ENCODE peak calls at places on chromosome 3, in five cellular contexts. Y, C, A, B and W are unnamed samples.
A peak's percentile ranks its signal among the peaks of the same experiment; 100 is the strongest.

GRCh38 chr3:157752952-157753351 is 249.7 kb upstream of the VEPH1 start:
- DNase-seq in Y (no peak), C (no peak), A (no peak), B (no peak), W (no peak)

GRCh38 chr3:141233457-141234161 is 2.0 kb downstream of the PXYLP1 start:
- DNase-seq in Y (no peak), C (no peak), A (no peak), B (no peak), W (no peak)

GRCh38 chr3:173875790-173876189 is 478.2 kb downstream of the NLGN1 start:
- DNase-seq in Y (no peak), C (no peak), A (no peak), B (no peak), W (no peak)

GRCh38 chr3:159480046-159480445 is 508.6 kb upstream of the IL12A start:
- DNase-seq in Y (no peak), C (no peak), A (no peak), B (no peak), W (no peak)

GRCh38 chr3:67094167-67094566 is 96.1 kb downstream of the KBTBD8 start:
- DNase-seq in Y (no peak), C (no peak), A (no peak), B (no peak), W (no peak)

GRCh38 chr3:45095916-45096526 is 50.2 kb downstream of the CDCP1 start:
- DNase-seq in Y (no peak), C (no peak), A (no peak), B (no peak), W (no peak)

GRCh38 chr3:94225176-94225742 is 162.4 kb downstream of the NSUN3 start:
- DNase-seq in Y (no peak), C (no peak), A (no peak), B (no peak), W (peak; percentile 8)

GRCh38 chr3:170274641-170275040 is 52.4 kb downstream of the PRKCI start:
- DNase-seq in Y (no peak), C (peak; percentile 28), A (no peak), B (no peak), W (no peak)

GRCh38 chr3:32685604-32686185 is 707 bp downstream of the CNOT10 start:
- DNase-seq in Y (no peak), C (peak; percentile 41), A (no peak), B (no peak), W (peak; percentile 12)

GRCh38 chr3:173397161-173398110 is at the start of gene NLGN1:
- DNase-seq in Y (no peak), C (peak; percentile 25), A (peak; percentile 71), B (no peak), W (peak; percentile 80)

GRCh38 chr3:150958694-150959093 is 13.8 kb downstream of the CLRN1 start:
- DNase-seq in Y (no peak), C (no peak), A (no peak), B (no peak), W (no peak)

GRCh38 chr3:24810881-24811280 is 316.2 kb upstream of the THRB start:
- DNase-seq in Y (no peak), C (no peak), A (no peak), B (no peak), W (no peak)

GRCh38 chr3:139655880-139656279 is 21.9 kb downstream of the NMNAT3 start:
- DNase-seq in Y (no peak), C (no peak), A (no peak), B (no peak), W (no peak)

GRCh38 chr3:187943677-187944390 is 198.6 kb upstream of the BCL6 start:
- DNase-seq in Y (no peak), C (no peak), A (no peak), B (no peak), W (no peak)

GRCh38 chr3:128849776-128850542 is 29.5 kb upstream of the ACAD9 start:
- DNase-seq in Y (no peak), C (no peak), A (no peak), B (no peak), W (peak; percentile 26)

GRCh38 chr3:150472421-150472820 is 64.3 kb downstream of the TSC22D2 start:
- DNase-seq in Y (no peak), C (no peak), A (no peak), B (peak; percentile 50), W (no peak)

GRCh38 chr3:11640009-11640673 is 3.6 kb downstream of the VGLL4 start:
- DNase-seq in Y (no peak), C (no peak), A (no peak), B (no peak), W (no peak)

GRCh38 chr3:137347817-137348368 is 390.1 kb downstream of the IL20RB start:
- DNase-seq in Y (no peak), C (no peak), A (no peak), B (no peak), W (no peak)

GRCh38 chr3:178386880-178387279 is 149.4 kb upstream of the KCNMB2 start:
- DNase-seq in Y (no peak), C (no peak), A (no peak), B (no peak), W (no peak)

GRCh38 chr3:10310578-10310977 is 10.3 kb downstream of the SEC13 start:
- DNase-seq in Y (no peak), C (no peak), A (no peak), B (no peak), W (peak; percentile 34)

GRCh38 chr3:124832782-124833709 is 54.1 kb downstream of the ITGB5 start:
- DNase-seq in Y (no peak), C (no peak), A (no peak), B (no peak), W (peak; percentile 84)

GRCh38 chr3:159189994-159190669 is 388.3 kb downstream of the MFSD1 start:
- DNase-seq in Y (no peak), C (no peak), A (no peak), B (no peak), W (peak; percentile 39)

GRCh38 chr3:17357035-17357710 is 385.3 kb downstream of the TBC1D5 start:
- DNase-seq in Y (no peak), C (no peak), A (no peak), B (no peak), W (no peak)

GRCh38 chr3:176958560-176958959 is 238.7 kb downstream of the TBL1XR1 start:
- DNase-seq in Y (no peak), C (no peak), A (no peak), B (no peak), W (no peak)

GRCh38 chr3:131218196-131218595 is 163.4 kb upstream of the NUDT16 start:
- DNase-seq in Y (no peak), C (no peak), A (no peak), B (no peak), W (peak; percentile 36)

GRCh38 chr3:141648055-141648910 is 89.8 kb upstream of the RNF7 start:
- DNase-seq in Y (no peak), C (no peak), A (no peak), B (no peak), W (no peak)

GRCh38 chr3:190608850-190609589 is 95.1 kb downstream of the IL1RAP start:
- DNase-seq in Y (no peak), C (no peak), A (no peak), B (no peak), W (no peak)

GRCh38 chr3:138594935-138595259 is 837 bp upstream of the CEP70 start:
- DNase-seq in Y (no peak), C (no peak), A (no peak), B (no peak), W (no peak)
- TF ChIP-seq CTCF in Y (peak; percentile 41), C (no peak), A (no peak), B (no peak), W (peak; percentile 69)

DNA sequence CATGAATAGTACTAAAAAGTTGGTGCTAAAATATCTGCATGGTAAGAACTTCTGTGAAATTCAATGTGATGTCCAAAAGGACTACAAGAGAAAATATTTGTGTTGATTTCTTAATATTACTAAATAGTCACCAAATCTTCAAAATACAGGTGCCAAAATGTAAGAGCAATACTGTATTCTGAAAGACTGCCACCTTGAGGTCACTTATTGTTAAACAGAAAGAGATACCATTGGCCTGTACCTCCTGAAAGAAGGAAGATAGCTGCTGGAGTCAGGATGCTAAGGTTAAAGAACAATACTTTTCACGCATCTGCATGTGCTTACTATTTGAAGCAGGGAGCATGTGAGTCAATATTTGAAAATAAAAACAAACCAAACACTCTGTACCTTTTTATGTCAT is 72.0 kb upstream of the LSAMP start:
- DNase-seq in Y (no peak), C (peak; percentile 21), A (no peak), B (no peak), W (no peak)
- TF ChIP-seq CTCF in Y (no peak), C (peak; percentile 22), A (no peak), B (peak; percentile 32), W (peak; percentile 34)

GRCh38 chr3:71958533-71958932 is 173.6 kb upstream of the PROK2 start:
- DNase-seq in Y (no peak), C (no peak), A (no peak), B (no peak), W (no peak)

GRCh38 chr3:71961378-71961777 is 176.4 kb upstream of the PROK2 start:
- DNase-seq in Y (no peak), C (no peak), A (no peak), B (no peak), W (no peak)

GRCh38 chr3:71951842-71952241 is 166.9 kb upstream of the PROK2 start:
- DNase-seq in Y (no peak), C (no peak), A (no peak), B (no peak), W (no peak)

GRCh38 chr3:71956716-71957115 is 171.8 kb upstream of the PROK2 start:
- DNase-seq in Y (no peak), C (no peak), A (no peak), B (no peak), W (peak; percentile 5)

GRCh38 chr3:71955549-71956373 is 170.8 kb upstream of the PROK2 start:
- DNase-seq in Y (no peak), C (peak; percentile 33), A (no peak), B (peak; percentile 49), W (peak; percentile 80)
- TF ChIP-seq CTCF in Y (no peak), C (peak; percentile 52), A (peak; percentile 57), B (peak; percentile 64), W (peak; percentile 87)

GRCh38 chr3:53426918-53427317 is 67.5 kb upstream of the CACNA1D start:
- DNase-seq in Y (no peak), C (no peak), A (no peak), B (peak; percentile 49), W (no peak)
- TF ChIP-seq CTCF in Y (no peak), C (no peak), A (no peak), B (no peak), W (peak; percentile 24)

DNA sequence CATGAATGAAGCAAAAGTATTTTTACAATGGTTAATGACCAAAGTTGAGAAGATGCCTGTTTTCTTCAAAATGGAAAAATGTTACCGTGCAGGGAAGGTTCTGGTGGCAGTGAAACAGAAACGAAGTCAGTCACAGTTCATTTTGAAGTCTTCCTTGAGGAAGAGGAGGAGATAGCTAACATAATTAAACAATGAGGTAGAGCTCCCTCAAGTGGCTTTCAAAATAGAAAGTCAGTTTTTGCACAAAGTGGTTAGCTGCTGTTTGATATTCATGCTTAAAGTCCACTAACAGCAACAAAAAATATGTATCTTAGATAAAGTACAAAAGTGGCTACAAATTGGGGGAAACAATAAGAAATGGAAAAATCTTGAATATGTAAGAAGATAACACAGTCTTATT is 87.3 kb downstream of the TFG start:
- DNase-seq in Y (no peak), C (peak; percentile 2), A (no peak), B (no peak), W (peak; percentile 22)
- TF ChIP-seq CTCF in Y (no peak), C (no peak), A (no peak), B (no peak), W (peak; percentile 70)

DNA sequence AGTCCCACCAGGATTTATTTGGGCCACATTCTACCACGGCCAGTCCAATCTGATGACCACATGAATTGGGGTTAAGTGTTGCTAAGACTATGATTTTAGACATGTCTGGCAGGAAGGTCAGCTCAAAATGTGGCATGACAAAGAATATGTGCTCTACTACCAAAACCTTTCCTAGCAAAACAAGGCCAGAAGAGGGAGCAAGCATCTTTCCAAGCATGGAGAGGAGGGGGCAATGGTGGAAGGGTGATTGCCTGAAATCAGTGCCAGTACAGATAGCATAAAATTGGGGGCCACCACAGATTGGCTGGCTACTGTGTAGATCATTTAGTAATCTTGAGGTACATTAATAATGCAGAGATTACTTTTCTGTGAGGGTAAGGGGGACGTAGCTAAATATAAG is 43.2 kb downstream of the TMEM39A start:
- DNase-seq in Y (no peak), C (no peak), A (no peak), B (no peak), W (no peak)
- TF ChIP-seq CTCF in Y (no peak), C (no peak), A (no peak), B (peak; percentile 17), W (peak; percentile 25)